ENCODE peak calls at places on chromosome 5, in ten cellular contexts. P is stimulated activated CD4-positive, alpha-beta T cell treated with anti-CD3 and anti-CD28 coated beads, Interleukin-4, amount 100 ng/mL, for 48 hours; E is posterior cingulate gyrus; O is A549; Y is cardiac fibroblast; F is iPS-NIHi11; Q is retina; I is psoas muscle; B is GM10248; S is choroid plexus epithelial cell. M is an unnamed sample.

GRCh38 chr5:149724130-149724850 is 5.8 kb upstream of the PPARGC1B start:
- DNase-seq in P (no peak), E (no peak), O (no peak), Y (no peak), F (no peak), Q (no peak), I (no peak), B (peak; percentile 55), S (peak; percentile 13), M (peak; percentile 34)

GRCh38 chr5:107553063-107553676 is 117.6 kb downstream of the EFNA5 start:
- DNase-seq in P (no peak), E (no peak), O (no peak), Y (no peak), F (no peak), Q (no peak), I (no peak), B (no peak), S (no peak), M (no peak)

GRCh38 chr5:39132128-39132447 is 57.9 kb upstream of the RICTOR start:
- DNase-seq in P (no peak), E (no peak), O (no peak), Y (no peak), F (no peak), Q (peak; percentile 40), I (no peak), B (no peak), S (no peak), M (no peak)

GRCh38 chr5:122310886-122311285 is 1.2 kb upstream of the SNCAIP start:
- DNase-seq in P (no peak), E (no peak), O (no peak), Y (peak; percentile 2), F (no peak), Q (peak; percentile 27), I (no peak), B (no peak), S (no peak), M (no peak)

GRCh38 chr5:173592050-173592669 is 24.3 kb downstream of the BOD1 start:
- DNase-seq in P (no peak), E (no peak), O (peak; percentile 21), Y (no peak), F (peak; percentile 38), Q (no peak), I (no peak), B (no peak), S (peak; percentile 23), M (no peak)

GRCh38 chr5:181170996-181171395 is 23.6 kb downstream of the OR2V2 start:
- DNase-seq in P (no peak), E (no peak), O (no peak), Y (no peak), F (no peak), Q (no peak), I (no peak), B (no peak), S (no peak), M (no peak)

GRCh38 chr5:51382759-51383493 is at the start of gene ISL1:
- DNase-seq in P (no peak), E (no peak), O (peak; percentile 21), Y (peak; percentile 57), F (peak; percentile 91), Q (peak; percentile 96), I (peak; percentile 67), B (no peak), S (peak; percentile 42), M (no peak)

GRCh38 chr5:174535691-174536090 is 188.7 kb upstream of the MSX2 start:
- DNase-seq in P (no peak), E (no peak), O (no peak), Y (peak; percentile 11), F (no peak), Q (no peak), I (no peak), B (no peak), S (peak; percentile 58), M (no peak)